ENCODE peak calls at places on chromosome 20, in five cellular contexts. Q is BJ, I is RWPE2, Y is chondrocyte, C is cardiac muscle cell. X is an unnamed sample.
A peak's percentile ranks its signal among the peaks of the same experiment; 100 is the strongest.

GRCh38 chr20:21520702-21521595 is 7.1 kb upstream of the NKX2-2 start:
- DNase-seq in C (peak; percentile 38), Y (no peak), Q (no peak), I (no peak), X (peak; percentile 4)

GRCh38 chr20:46710149-46710913 is 882 bp downstream of the SLC2A10 start:
- DNase-seq in Y (no peak), Q (no peak), I (no peak), C (no peak), X (no peak)

GRCh38 chr20:47003223-47003622 is 108.6 kb downstream of the EYA2 start:
- DNase-seq in Q (no peak), I (no peak), C (no peak), Y (no peak), X (no peak)

GRCh38 chr20:34604980-34605788 is 46.7 kb downstream of the MAP1LC3A start:
- DNase-seq in Q (peak; percentile 20), C (peak; percentile 28), Y (no peak), I (no peak), X (peak; percentile 23)

GRCh38 chr20:19211661-19212523 is 550 bp upstream of the SLC24A3 start:
- DNase-seq in I (no peak), C (peak; percentile 5), Y (no peak), Q (no peak), X (no peak)

GRCh38 chr20:62181808-62182207 is 1.0 kb upstream of the MTG2 start:
- DNase-seq in I (no peak), Q (no peak), C (no peak), Y (no peak), X (no peak)

GRCh38 chr20:3660262-3661059 is 2.7 kb downstream of the GFRA4 start:
- DNase-seq in Q (no peak), I (no peak), Y (peak; percentile 89), C (no peak), X (no peak)

GRCh38 chr20:55880361-55880760 is 125.0 kb downstream of the CBLN4 start:
- DNase-seq in C (no peak), Y (no peak), I (no peak), Q (no peak), X (no peak)

GRCh38 chr20:33415948-33416347 is 14.6 kb upstream of the CDK5RAP1 start:
- DNase-seq in I (no peak), Q (no peak), C (peak; percentile 62), Y (no peak), X (peak; percentile 73)

GRCh38 chr20:32098786-32099185 is 10.7 kb upstream of the TM9SF4 start:
- DNase-seq in I (peak; percentile 62), Q (no peak), C (no peak), Y (no peak), X (no peak)

GRCh38 chr20:33862709-33863403 is 51.7 kb downstream of the CHMP4B start:
- DNase-seq in C (peak; percentile 90), I (peak; percentile 85), Y (no peak), Q (no peak), X (peak; percentile 72)

GRCh38 chr20:50385733-50386640 is 124.2 kb upstream of the PTPN1 start:
- DNase-seq in Q (no peak), Y (no peak), I (peak; percentile 76), C (no peak), X (no peak)

GRCh38 chr20:22338140-22338708 is 246.1 kb downstream of the FOXA2 start:
- DNase-seq in Q (no peak), Y (no peak), I (no peak), C (no peak), X (no peak)

GRCh38 chr20:21505161-21505809 is 8.6 kb downstream of the NKX2-2 start:
- DNase-seq in C (peak; percentile 51), Q (no peak), Y (no peak), I (no peak), X (peak; percentile 49)

GRCh38 chr20:35039146-35039545 is 53.5 kb downstream of the TRPC4AP start:
- DNase-seq in Y (no peak), C (no peak), Q (no peak), I (no peak), X (no peak)

GRCh38 chr20:47785900-47786762 is 850 bp upstream of the SULF2 start:
- DNase-seq in Y (no peak), I (no peak), C (peak; percentile 92), Q (no peak), X (peak; percentile 90)

GRCh38 chr20:55291251-55291650 is 714.1 kb downstream of the CBLN4 start:
- DNase-seq in C (no peak), I (no peak), Y (no peak), Q (no peak), X (no peak)

GRCh38 chr20:54025166-54025835 is 45.1 kb downstream of the BCAS1 start:
- DNase-seq in Y (no peak), Q (no peak), I (no peak), C (peak; percentile 48), X (no peak)

GRCh38 chr20:25521382-25521781 is 63.9 kb downstream of the NINL start:
- DNase-seq in C (no peak), I (no peak), Q (no peak), Y (no peak), X (no peak)

GRCh38 chr20:40990542-40991120 is 38.0 kb upstream of the TOP1 start:
- DNase-seq in I (peak; percentile 94), Q (no peak), Y (no peak), C (peak; percentile 92), X (peak; percentile 92)

GRCh38 chr20:24376523-24377085 is 92.8 kb upstream of the SYNDIG1 start:
- DNase-seq in I (no peak), Q (peak; percentile 26), Y (no peak), C (peak; percentile 45), X (peak; percentile 19)

GRCh38 chr20:36631651-36632050 is 14.3 kb downstream of the SLA2 start:
- DNase-seq in C (no peak), Y (no peak), Q (no peak), I (no peak), X (no peak)

GRCh38 chr20:37886851-37887297 is 16.1 kb upstream of the VSTM2L start:
- DNase-seq in Q (no peak), I (no peak), C (peak; percentile 32), Y (no peak), X (no peak)

GRCh38 chr20:58647814-58648501 is 3.1 kb upstream of the STX16 start:
- DNase-seq in C (peak; percentile 59), Y (no peak), Q (peak; percentile 64), I (peak; percentile 66), X (peak; percentile 81)

GRCh38 chr20:59788811-59789210 is 144.6 kb downstream of the SYCP2 start:
- DNase-seq in C (no peak), Y (no peak), Q (no peak), I (no peak), X (no peak)

GRCh38 chr20:18585134-18585533 is 2.7 kb upstream of the DTD1 start:
- DNase-seq in Q (peak; percentile 67), Y (no peak), C (peak; percentile 65), I (no peak), X (peak; percentile 24)

GRCh38 chr20:36109251-36109947 is 45.1 kb upstream of the EPB41L1 start:
- DNase-seq in I (no peak), C (no peak), Y (no peak), Q (no peak), X (no peak)

GRCh38 chr20:39010496-39010895 is 48.4 kb downstream of the DHX35 start:
- DNase-seq in Y (no peak), C (no peak), I (no peak), Q (no peak), X (no peak)

GRCh38 chr20:21395666-21396044 is 1.7 kb downstream of the NKX2-4 start:
- DNase-seq in I (no peak), C (no peak), Y (no peak), Q (no peak), X (no peak)

GRCh38 chr20:63527184-63527583 is 6.6 kb downstream of the PPDPF start:
- DNase-seq in C (no peak), Q (no peak), I (no peak), Y (no peak), X (no peak)
- TF ChIP-seq CTCF in C (no peak), Q (no peak), I (no peak), Y (no peak), X (no peak)

DNA sequence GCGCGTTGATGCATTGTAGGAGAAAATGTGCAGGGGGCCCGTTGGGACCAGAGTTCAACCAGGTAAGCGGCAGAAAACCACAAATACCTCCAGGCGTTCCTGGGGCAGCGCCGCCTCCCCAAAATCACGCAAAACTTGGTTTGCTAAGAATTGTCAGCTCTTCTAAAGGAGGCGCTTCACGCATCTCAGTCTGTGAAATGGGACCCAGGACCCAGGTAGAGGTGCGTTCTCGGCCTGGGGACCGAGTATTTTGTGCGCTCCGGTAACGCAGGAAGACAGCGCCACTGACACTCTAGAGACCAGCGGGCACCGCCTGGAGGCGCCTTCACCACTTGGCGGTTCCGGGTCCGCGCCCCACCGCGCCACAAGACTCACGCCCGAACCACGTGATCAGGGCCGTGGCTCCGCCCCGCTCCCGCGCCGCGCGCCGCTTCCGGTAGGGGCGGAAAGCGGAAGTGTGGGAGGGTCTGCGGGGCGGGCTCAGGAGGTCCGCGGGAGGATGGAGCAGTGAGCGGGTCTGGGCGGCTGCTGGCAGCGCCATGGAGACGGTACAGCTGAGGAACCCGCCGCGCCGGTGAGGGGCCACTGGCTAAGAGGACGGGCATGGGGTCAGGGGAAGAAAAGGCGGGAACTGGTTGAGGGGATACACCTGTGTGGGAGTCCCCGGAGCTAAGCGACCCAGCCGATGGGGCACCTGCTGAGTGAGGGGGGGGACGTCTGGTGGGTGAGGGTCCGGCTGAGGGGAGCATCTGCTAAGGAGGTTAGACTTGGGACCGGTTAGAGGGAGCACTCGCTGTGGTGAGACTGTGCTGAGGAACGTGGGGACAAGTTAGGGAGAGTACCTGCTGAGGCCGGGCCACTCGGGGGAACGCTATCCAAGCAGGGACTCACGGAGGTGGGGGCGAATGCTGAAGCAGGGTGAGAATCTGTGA is at the start of gene STK4:
- DNase-seq in Q (peak; percentile 57), Y (peak; percentile 96), C (peak; percentile 94), I (peak; percentile 99), X (peak; percentile 93)
- TF ChIP-seq CTCF in Q (peak; percentile 65), Y (peak; percentile 75), C (peak; percentile 55), I (peak; percentile 93), X (peak; percentile 48)

GRCh38 chr20:44154521-44155001 is 32.4 kb downstream of the JPH2 start:
- DNase-seq in I (no peak), Y (no peak), Q (peak; percentile 34), C (no peak), X (peak; percentile 25)
- TF ChIP-seq CTCF in I (peak; percentile 50), Y (peak; percentile 62), Q (peak; percentile 13), C (no peak), X (no peak)

GRCh38 chr20:10673831-10674683 is at the start of gene JAG1:
- DNase-seq in C (peak; percentile 96), I (peak; percentile 96), Q (peak; percentile 60), Y (peak; percentile 99), X (peak; percentile 96)
- TF ChIP-seq CTCF in C (no peak), I (no peak), Q (no peak), Y (no peak), X (no peak)